ENCODE peak calls at places on chromosomes 11 and 22, in ten cellular contexts. V, A, J, T, U, Q, G, X, E and O are unnamed samples.

GRCh38 chr11:87180743-87181142 is 143.0 kb downstream of the TMEM135 start:
- DNase-seq in V (no peak), A (peak), J (no peak), T (no peak), U (no peak), Q (no peak), G (no peak), X (no peak), E (no peak), O (peak)

GRCh38 chr22:46508391-46508999 is 28.9 kb downstream of the CELSR1 start:
- DNase-seq in V (no peak), A (no peak), J (no peak), T (no peak), U (no peak), Q (no peak), G (peak), X (no peak), E (no peak), O (no peak)

GRCh38 chr11:77558380-77558779 is 31.4 kb upstream of the AQP11 start:
- DNase-seq in V (no peak), A (no peak), J (no peak), T (no peak), U (no peak), Q (no peak), G (no peak), X (no peak), E (no peak), O (no peak)

GRCh38 chr11:126607374-126607773 is 251.9 kb downstream of the ST3GAL4 start:
- DNase-seq in V (peak), A (peak), J (no peak), T (no peak), U (no peak), Q (peak), G (peak), X (no peak), E (no peak), O (peak)

GRCh38 chr11:64234840-64235379 is 526 bp downstream of the VEGFB start:
- DNase-seq in V (peak), A (no peak), J (no peak), T (no peak), U (peak), Q (peak), G (peak), X (peak), E (no peak), O (no peak)

GRCh38 chr11:115452245-115452644 is 52.0 kb downstream of the CADM1 start:
- DNase-seq in V (no peak), A (no peak), J (no peak), T (no peak), U (no peak), Q (no peak), G (no peak), X (no peak), E (no peak), O (no peak)

GRCh38 chr11:68753300-68753699 is 2.0 kb upstream of the TESMIN start:
- DNase-seq in V (no peak), A (no peak), J (no peak), T (no peak), U (no peak), Q (no peak), G (no peak), X (no peak), E (no peak), O (no peak)

GRCh38 chr11:102316505-102316904 is 779 bp upstream of the BIRC3 start:
- DNase-seq in V (no peak), A (no peak), J (no peak), T (no peak), U (no peak), Q (no peak), G (no peak), X (no peak), E (no peak), O (no peak)

GRCh38 chr11:96287796-96288439 is 55.1 kb downstream of the MAML2 start:
- DNase-seq in V (no peak), A (peak), J (no peak), T (no peak), U (no peak), Q (no peak), G (no peak), X (no peak), E (no peak), O (no peak)

GRCh38 chr22:39612811-39613548 is 42.4 kb downstream of the CACNA1I start:
- DNase-seq in V (no peak), A (no peak), J (no peak), T (no peak), U (peak), Q (no peak), G (no peak), X (no peak), E (no peak), O (no peak)

GRCh38 chr11:33479216-33479615 is 221.4 kb downstream of the C11orf91 start:
- DNase-seq in V (no peak), A (no peak), J (no peak), T (no peak), U (no peak), Q (no peak), G (no peak), X (no peak), E (no peak), O (no peak)

GRCh38 chr11:77381749-77382693 is 80.5 kb upstream of the GDPD4 start:
- DNase-seq in V (no peak), A (peak), J (no peak), T (no peak), U (no peak), Q (no peak), G (no peak), X (no peak), E (no peak), O (peak)

GRCh38 chr22:35838849-35839646 is 121.4 kb downstream of the APOL5 start:
- DNase-seq in V (no peak), A (peak), J (peak), T (no peak), U (no peak), Q (peak), G (peak), X (no peak), E (no peak), O (peak)

GRCh38 chr11:65314501-65315203 is at the start of gene CDC42EP2:
- DNase-seq in V (peak), A (peak), J (peak), T (peak), U (peak), Q (peak), G (peak), X (peak), E (peak), O (peak)

GRCh38 chr22:24699861-24700260 is 74.7 kb downstream of the PIWIL3 start:
- DNase-seq in V (no peak), A (no peak), J (no peak), T (no peak), U (no peak), Q (no peak), G (no peak), X (no peak), E (no peak), O (no peak)

GRCh38 chr11:43575931-43576833 is 104.4 kb upstream of the HSD17B12 start:
- DNase-seq in V (no peak), A (no peak), J (no peak), T (no peak), U (no peak), Q (no peak), G (no peak), X (no peak), E (no peak), O (no peak)

GRCh38 chr11:83571301-83571700 is 285.1 kb upstream of the CCDC90B start:
- DNase-seq in V (no peak), A (peak), J (no peak), T (no peak), U (no peak), Q (no peak), G (no peak), X (no peak), E (no peak), O (peak)

GRCh38 chr11:64074239-64074638 is 38.5 kb downstream of the FLRT1 start:
- DNase-seq in V (no peak), A (no peak), J (no peak), T (no peak), U (no peak), Q (no peak), G (no peak), X (no peak), E (no peak), O (peak)

GRCh38 chr11:2793781-2794418 is 91.7 kb downstream of the CDKN1C start:
- DNase-seq in V (no peak), A (no peak), J (no peak), T (peak), U (no peak), Q (peak), G (no peak), X (no peak), E (peak), O (no peak)

GRCh38 chr11:15710593-15711260 is 596.0 kb downstream of the INSC start:
- DNase-seq in V (no peak), A (no peak), J (no peak), T (no peak), U (no peak), Q (no peak), G (peak), X (no peak), E (no peak), O (no peak)

GRCh38 chr11:69010964-69011623 is 2.0 kb downstream of the MRGPRF start:
- DNase-seq in V (peak), A (peak), J (no peak), T (peak), U (peak), Q (peak), G (peak), X (peak), E (peak), O (peak)

GRCh38 chr22:50686794-50687193 is 14.2 kb downstream of the SHANK3 start:
- DNase-seq in V (no peak), A (no peak), J (no peak), T (no peak), U (no peak), Q (no peak), G (no peak), X (no peak), E (peak), O (no peak)

GRCh38 chr11:36132940-36133339 is 156.3 kb downstream of the COMMD9 start:
- DNase-seq in V (no peak), A (peak), J (no peak), T (no peak), U (no peak), Q (no peak), G (no peak), X (no peak), E (no peak), O (no peak)

GRCh38 chr11:86676533-86677154 is 4.2 kb upstream of the ME3 start:
- DNase-seq in V (peak), A (no peak), J (peak), T (no peak), U (no peak), Q (no peak), G (peak), X (no peak), E (no peak), O (no peak)

GRCh38 chr11:9489366-9489765 is 28.6 kb downstream of the ZNF143 start:
- DNase-seq in V (no peak), A (peak), J (no peak), T (no peak), U (no peak), Q (no peak), G (no peak), X (no peak), E (no peak), O (peak)

GRCh38 chr11:86234831-86235461 is 9.6 kb upstream of the EED start:
- DNase-seq in V (no peak), A (no peak), J (no peak), T (no peak), U (no peak), Q (no peak), G (no peak), X (no peak), E (no peak), O (no peak)

GRCh38 chr22:30575011-30575671 is 676 bp upstream of the GAL3ST1 start:
- DNase-seq in V (peak), A (peak), J (no peak), T (no peak), U (no peak), Q (no peak), G (peak), X (no peak), E (no peak), O (peak)

GRCh38 chr11:45026835-45027234 is 76.2 kb upstream of the TP53I11 start:
- DNase-seq in V (no peak), A (no peak), J (no peak), T (no peak), U (no peak), Q (no peak), G (no peak), X (no peak), E (no peak), O (no peak)

GRCh38 chr11:21710791-21711190 is 482.1 kb upstream of the ANO5 start:
- DNase-seq in V (no peak), A (no peak), J (no peak), T (no peak), U (no peak), Q (no peak), G (no peak), X (no peak), E (no peak), O (no peak)

GRCh38 chr11:21707116-21707769 is 485.6 kb upstream of the ANO5 start:
- DNase-seq in V (no peak), A (no peak), J (no peak), T (no peak), U (no peak), Q (no peak), G (no peak), X (no peak), E (no peak), O (no peak)

DNA sequence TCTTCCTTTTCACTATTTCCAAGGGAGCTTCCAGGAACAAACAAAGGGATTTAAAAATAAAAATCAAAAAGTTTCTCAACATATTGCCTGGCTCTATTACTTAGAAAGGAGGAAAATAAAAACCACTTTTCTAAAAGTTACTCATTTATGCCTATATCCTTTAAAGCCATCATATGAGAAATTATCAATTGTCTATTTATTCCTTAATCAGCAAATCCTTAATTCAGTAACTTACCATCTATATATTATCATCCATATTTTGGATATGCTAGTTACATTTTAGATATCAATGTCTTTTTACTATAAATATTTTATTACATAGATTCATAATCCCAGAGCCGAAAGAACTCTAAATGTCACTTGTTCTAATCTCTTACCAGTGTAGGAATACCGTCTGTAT is 481.5 kb upstream of the ANO5 start:
- DNase-seq in V (no peak), A (no peak), J (no peak), T (no peak), U (no peak), Q (no peak), G (no peak), X (no peak), E (no peak), O (no peak)
- H3K4me3 ChIP-seq in V (no peak), A (no peak), J (no peak), T (no peak), U (no peak), Q (no peak), G (no peak), X (no peak), E (no peak), O (no peak)

GRCh38 chr11:12362857-12363256 is 14.5 kb upstream of the PARVA start:
- DNase-seq in V (no peak), A (no peak), J (no peak), T (no peak), U (no peak), Q (no peak), G (no peak), X (no peak), E (no peak), O (no peak)
- H3K4me3 ChIP-seq in V (no peak), A (no peak), J (no peak), T (no peak), U (no peak), Q (no peak), G (no peak), X (no peak), E (no peak), O (no peak)

GRCh38 chr11:107927559-107927958 is 689 bp upstream of the RAB39A start:
- DNase-seq in V (no peak), A (no peak), J (no peak), T (no peak), U (no peak), Q (no peak), G (no peak), X (no peak), E (peak), O (no peak)
- H3K4me3 ChIP-seq in V (peak), A (no peak), J (peak), T (no peak), U (peak), Q (peak), G (peak), X (peak), E (no peak), O (no peak)

GRCh38 chr11:46106530-46107407 is 14.5 kb downstream of the PHF21A start:
- DNase-seq in V (no peak), A (no peak), J (no peak), T (no peak), U (no peak), Q (no peak), G (peak), X (no peak), E (no peak), O (peak)
- H3K4me3 ChIP-seq in V (no peak), A (no peak), J (no peak), T (no peak), U (no peak), Q (no peak), G (no peak), X (no peak), E (no peak), O (no peak)

GRCh38 chr22:19723990-19724827 is 870 bp downstream of the GP1BB start:
- DNase-seq in V (peak), A (peak), J (peak), T (no peak), U (no peak), Q (no peak), G (peak), X (no peak), E (no peak), O (no peak)
- H3K4me3 ChIP-seq in V (peak), A (no peak), J (no peak), T (peak), U (peak), Q (peak), G (peak), X (no peak), E (no peak), O (no peak)

GRCh38 chr22:38413085-38414008 is 41.7 kb downstream of the KCNJ4 start:
- DNase-seq in V (no peak), A (no peak), J (no peak), T (peak), U (no peak), Q (peak), G (no peak), X (no peak), E (peak), O (no peak)
- H3K4me3 ChIP-seq in V (no peak), A (no peak), J (no peak), T (no peak), U (no peak), Q (peak), G (no peak), X (no peak), E (no peak), O (no peak)

GRCh38 chr11:119432484-119433368 is 9.8 kb upstream of the THY1 start:
- DNase-seq in V (peak), A (peak), J (no peak), T (no peak), U (no peak), Q (no peak), G (peak), X (no peak), E (no peak), O (peak)
- H3K4me3 ChIP-seq in V (no peak), A (peak), J (no peak), T (no peak), U (no peak), Q (no peak), G (no peak), X (no peak), E (no peak), O (peak)

DNA sequence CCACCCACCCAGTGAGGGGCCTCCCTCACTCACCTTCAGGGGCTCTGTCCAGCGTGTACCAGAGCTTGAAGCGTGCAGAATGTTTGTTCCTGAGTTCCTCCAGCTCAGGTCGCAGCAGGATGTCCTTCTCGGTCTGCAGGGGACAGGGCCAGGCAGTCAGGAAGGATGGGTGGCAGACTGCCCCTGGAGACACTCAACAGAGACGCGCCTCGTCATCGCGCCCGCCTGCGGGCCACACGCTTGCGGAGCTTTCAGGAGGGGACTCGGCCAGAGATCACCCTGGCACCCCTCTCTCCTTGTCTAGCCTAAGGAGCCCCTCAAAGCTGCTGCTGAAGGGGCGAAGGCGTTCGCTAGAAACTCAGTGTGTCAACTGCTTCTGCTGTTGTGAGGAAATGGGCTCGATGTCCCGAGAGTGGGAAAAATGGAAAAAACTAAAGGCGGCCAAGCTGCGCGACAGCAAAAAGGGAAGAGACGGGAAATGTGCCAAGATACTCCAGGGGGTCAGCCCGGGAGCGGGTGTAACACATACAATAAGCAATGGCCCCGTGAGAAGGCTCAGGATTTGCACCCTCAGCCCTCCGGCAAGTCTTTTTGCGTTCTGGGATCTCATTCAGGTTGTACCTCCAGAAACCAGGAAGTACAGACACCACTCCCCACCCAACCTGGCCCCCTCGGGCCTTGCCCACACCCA is 9.2 kb upstream of the POLDIP3 start:
- DNase-seq in V (no peak), A (no peak), J (no peak), T (no peak), U (no peak), Q (peak), G (no peak), X (no peak), E (no peak), O (no peak)
- H3K4me3 ChIP-seq in V (no peak), A (no peak), J (no peak), T (no peak), U (no peak), Q (no peak), G (no peak), X (no peak), E (no peak), O (no peak)

GRCh38 chr22:37982938-37983859 is 1.2 kb downstream of the SOX10 start:
- DNase-seq in V (peak), A (no peak), J (no peak), T (no peak), U (no peak), Q (no peak), G (peak), X (no peak), E (no peak), O (no peak)
- H3K4me3 ChIP-seq in V (peak), A (no peak), J (no peak), T (no peak), U (no peak), Q (peak), G (peak), X (no peak), E (no peak), O (no peak)